ENCODE peak calls at places on chromosomes 11 and 22, in four cellular contexts. X is uterus, Z is Panc1, M is left ventricle myocardium inferior. Q is an unnamed sample.
A peak's percentile ranks its signal among the peaks of the same experiment; 100 is the strongest.

GRCh38 chr11:122646549-122647340 is 8.8 kb upstream of the UBASH3B start:
- DNase-seq in X (no peak), Z (no peak), M (no peak), Q (no peak)

GRCh38 chr11:32987851-32988250 is 27.8 kb upstream of the DEPDC7 start:
- DNase-seq in X (no peak), Z (no peak), M (no peak), Q (no peak)

GRCh38 chr11:20364412-20364792 is 888 bp downstream of the HTATIP2 start:
- DNase-seq in X (no peak), Z (no peak), M (no peak), Q (no peak)

GRCh38 chr22:37313376-37314314 is 31.3 kb downstream of the CYTH4 start:
- DNase-seq in X (no peak), Z (no peak), M (no peak), Q (no peak)

GRCh38 chr11:47433991-47434786 is 8.0 kb upstream of the PSMC3 start:
- DNase-seq in X (no peak), Z (no peak), M (no peak), Q (no peak)

GRCh38 chr11:10413268-10413667 is 41.8 kb upstream of the AMPD3 start:
- DNase-seq in X (no peak), Z (peak; percentile 32), M (no peak), Q (no peak)

GRCh38 chr11:1036931-1037330 is 413 bp upstream of the MUC6 start:
- DNase-seq in X (no peak), Z (no peak), M (no peak), Q (no peak)

GRCh38 chr11:76621866-76622265 is 48.7 kb downstream of the LRRC32 start:
- DNase-seq in X (no peak), Z (no peak), M (no peak), Q (no peak)

GRCh38 chr11:44837650-44838049 is 110.9 kb downstream of the TSPAN18 start:
- DNase-seq in X (no peak), Z (no peak), M (no peak), Q (no peak)

GRCh38 chr22:28112548-28113043 is 193.5 kb upstream of the PITPNB start:
- DNase-seq in X (peak; percentile 30), Z (no peak), M (peak; percentile 48), Q (no peak)

GRCh38 chr11:6611092-6612007 is 666 bp downstream of the TAF10 start:
- DNase-seq in X (peak; percentile 65), Z (no peak), M (peak; percentile 48), Q (no peak)

GRCh38 chr11:129251067-129251466 is 58.9 kb upstream of the ARHGAP32 start:
- DNase-seq in X (no peak), Z (no peak), M (no peak), Q (no peak)

GRCh38 chr11:13776134-13776815 is 107.8 kb downstream of the FAR1 start:
- DNase-seq in X (no peak), Z (no peak), M (no peak), Q (no peak)

GRCh38 chr11:92812841-92813240 is 156.6 kb upstream of the MTNR1B start:
- DNase-seq in X (no peak), Z (no peak), M (no peak), Q (no peak)

GRCh38 chr11:1652778-1653540 is 23.4 kb downstream of the KRTAP5-5 start:
- DNase-seq in X (peak; percentile 63), Z (no peak), M (peak; percentile 72), Q (peak; percentile 39)

GRCh38 chr11:122207921-122208764 is 92.1 kb upstream of the BLID start:
- DNase-seq in X (no peak), Z (no peak), M (no peak), Q (no peak)

GRCh38 chr11:71580057-71581003 is 2.3 kb downstream of the KRTAP5-11 start:
- DNase-seq in X (peak; percentile 44), Z (peak; percentile 50), M (peak; percentile 33), Q (peak; percentile 25)

GRCh38 chr22:27662359-27663030 is 139.1 kb downstream of the MN1 start:
- DNase-seq in X (peak; percentile 22), Z (no peak), M (peak; percentile 84), Q (no peak)

GRCh38 chr11:126115820-126116319 is 53.2 kb upstream of the CDON start:
- DNase-seq in X (peak; percentile 75), Z (peak; percentile 8), M (peak; percentile 60), Q (no peak)

GRCh38 chr11:469684-470667 is 19.9 kb downstream of the PTDSS2 start:
- DNase-seq in X (peak; percentile 70), Z (no peak), M (no peak), Q (no peak)

GRCh38 chr11:33735166-33735425 is 1.1 kb downstream of the CD59 start:
- DNase-seq in X (no peak), Z (no peak), M (no peak), Q (no peak)

GRCh38 chr11:114090225-114090624 is 30.7 kb downstream of the ZBTB16 start:
- DNase-seq in X (no peak), Z (no peak), M (no peak), Q (no peak)

GRCh38 chr11:13777341-13777985 is 109.0 kb downstream of the FAR1 start:
- DNase-seq in X (no peak), Z (no peak), M (no peak), Q (no peak)

GRCh38 chr22:26134654-26135330 is 34.5 kb upstream of the SEZ6L start:
- DNase-seq in X (no peak), Z (no peak), M (no peak), Q (peak; percentile 9)

GRCh38 chr11:75946531-75947530 is 131.8 kb downstream of the UVRAG start:
- DNase-seq in X (no peak), Z (no peak), M (no peak), Q (no peak)

GRCh38 chr11:87351671-87352070 is 313.9 kb downstream of the TMEM135 start:
- DNase-seq in X (no peak), Z (no peak), M (no peak), Q (no peak)

GRCh38 chr22:46070722-46071450 is 79.4 kb upstream of the PPARA start:
- DNase-seq in X (peak; percentile 53), Z (no peak), M (peak; percentile 78), Q (no peak)

GRCh38 chr11:132028380-132029240 is 658.2 kb downstream of the NTM start:
- DNase-seq in X (no peak), Z (peak; percentile 4), M (peak; percentile 28), Q (no peak)

GRCh38 chr11:72807021-72807693 is 7.1 kb upstream of the ATG16L2 start:
- DNase-seq in X (no peak), Z (no peak), M (no peak), Q (no peak)

GRCh38 chr11:13329670-13330401 is 52.2 kb downstream of the BMAL1 start:
- DNase-seq in X (no peak), Z (no peak), M (no peak), Q (no peak)

GRCh38 chr11:78381867-78382266 is 35.8 kb downstream of the GAB2 start:
- DNase-seq in X (no peak), Z (no peak), M (no peak), Q (no peak)

GRCh38 chr11:78377625-78378418 is 39.8 kb downstream of the GAB2 start:
- DNase-seq in X (no peak), Z (no peak), M (no peak), Q (no peak)

GRCh38 chr11:78384231-78384630 is 33.4 kb downstream of the GAB2 start:
- DNase-seq in X (no peak), Z (no peak), M (no peak), Q (no peak)

GRCh38 chr11:78379039-78379670 is 38.5 kb downstream of the GAB2 start:
- DNase-seq in X (no peak), Z (no peak), M (no peak), Q (no peak)

DNA sequence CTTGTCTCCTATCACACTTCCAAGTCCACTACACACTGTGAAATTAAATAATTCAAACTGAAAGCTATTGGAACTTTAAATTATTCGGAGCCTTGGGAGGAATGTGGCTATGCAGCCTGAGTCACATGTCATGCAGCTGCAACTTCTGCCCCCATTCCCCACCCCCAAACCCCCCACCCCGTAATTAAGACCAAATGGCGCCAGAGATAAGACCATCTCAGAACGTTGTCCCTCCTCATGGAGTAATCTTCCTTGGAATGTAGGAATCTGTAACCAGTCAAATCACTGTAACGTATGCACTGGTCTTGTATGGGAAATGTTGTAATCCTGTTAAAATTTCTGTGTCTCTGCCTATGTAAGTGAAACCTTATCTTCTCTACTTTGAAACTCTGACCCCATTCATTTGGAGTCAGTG is 37.0 kb downstream of the GAB2 start:
- DNase-seq in X (no peak), Z (no peak), M (no peak), Q (no peak)
- H3K9me3 ChIP-seq in X (no peaks in the 10 kb centered on the region), Z (peaks cover 19% of the 10 kb centered on the region), M (peaks cover 20% of the 10 kb centered on the region), Q (no peaks in the 10 kb centered on the region)

DNA sequence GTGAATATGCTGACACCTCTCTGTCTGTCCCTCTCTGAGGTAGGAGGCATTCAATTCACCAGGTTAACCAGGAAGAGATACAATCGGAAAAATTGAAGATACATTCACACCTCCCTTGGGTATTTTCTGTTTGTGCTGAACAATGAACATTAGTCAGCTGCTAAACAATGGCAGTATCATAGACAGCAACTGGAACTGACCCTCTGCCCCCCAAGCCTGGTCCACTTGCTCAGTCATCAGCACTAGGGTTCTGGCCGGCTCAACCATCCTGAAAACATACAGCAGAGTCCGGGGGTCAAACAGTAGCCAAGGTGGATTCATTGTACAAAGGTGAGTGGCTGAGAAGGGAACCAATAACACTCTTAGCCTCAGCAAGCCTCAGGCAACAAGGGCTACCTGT is 4.0 kb downstream of the NECTIN1 start:
- DNase-seq in X (no peak), Z (no peak), M (no peak), Q (no peak)
- H3K4me3 ChIP-seq in X (no peak overlapping the region), Z (no peak overlapping the region), M (no peak overlapping the region), Q (no peak overlapping the region)

DNA sequence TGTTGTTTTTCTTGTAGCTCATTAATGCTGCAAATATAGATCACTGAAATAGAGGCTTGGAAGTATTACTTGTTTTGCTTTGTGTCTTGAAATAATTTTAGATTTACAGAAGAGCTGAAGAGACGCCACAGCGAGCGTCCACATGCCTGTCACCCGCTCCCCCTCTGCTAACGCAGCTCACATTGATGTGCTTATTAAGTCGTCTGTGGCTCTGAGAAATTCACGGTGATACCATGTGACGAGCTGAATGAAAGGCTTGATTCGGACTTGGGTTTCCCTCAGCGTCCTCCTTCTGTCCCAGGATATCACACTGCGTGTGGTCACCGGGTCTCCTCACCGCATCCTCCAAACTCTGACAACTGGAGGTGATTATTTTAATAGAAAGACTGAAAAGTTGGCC is 365.4 kb downstream of the BRD1 start:
- DNase-seq in X (no peak), Z (no peak), M (no peak), Q (no peak)
- H3K9me3 ChIP-seq in X (no peaks in the 10 kb centered on the region), Z (no peaks in the 10 kb centered on the region), M (no peaks in the 10 kb centered on the region), Q (peaks cover 32% of the 10 kb centered on the region)

GRCh38 chr11:59990421-59990820 is 26.6 kb upstream of the OOSP4B start:
- DNase-seq in X (no peak), Z (no peak), M (no peak), Q (no peak)
- H3K4me3 ChIP-seq in X (no peak overlapping the region), Z (no peak overlapping the region), M (no peak overlapping the region), Q (no peak overlapping the region)

Q was measured in iPS DF 6.9.